ENCODE peak calls at places on chromosomes 13 and 19, in six cellular contexts. I, O, K, F, G and Q are unnamed samples.

GRCh38 chr13:27919934-27920676 is at the start of gene PDX1:
- DNase-seq in O (no peak), G (no peak), F (no peak), I (no peak), K (no peak), Q (peak)

GRCh38 chr19:33688657-33688992 is 66.9 kb downstream of the CHST8 start:
- DNase-seq in O (no peak), I (peak), F (no peak), G (no peak), K (no peak), Q (no peak)

GRCh38 chr19:14138576-14139265 is 2.3 kb upstream of the ASF1B start:
- DNase-seq in K (no peak), F (no peak), O (no peak), G (no peak), I (no peak), Q (no peak)

GRCh38 chr13:112172641-112173171 is 105.8 kb downstream of the SOX1 start:
- DNase-seq in G (no peak), K (no peak), I (peak), O (no peak), F (no peak), Q (no peak)

GRCh38 chr19:3852614-3853254 is 16.1 kb downstream of the ZFR2 start:
- DNase-seq in K (peak), G (peak), F (peak), I (no peak), O (peak), Q (no peak)

GRCh38 chr19:23015660-23016059 is 12.7 kb upstream of the ZNF728 start:
- DNase-seq in K (no peak), G (no peak), F (no peak), I (no peak), O (no peak), Q (no peak)

GRCh38 chr19:41575998-41576397 is at the start of gene CEACAM21:
- DNase-seq in F (peak), K (no peak), O (no peak), I (no peak), G (peak), Q (no peak)

GRCh38 chr13:37118002-37118401 is 12.5 kb upstream of the CSNK1A1L start:
- DNase-seq in K (no peak), I (no peak), F (no peak), G (no peak), O (peak), Q (no peak)

GRCh38 chr13:111343186-111343805 is 22.9 kb downstream of the TEX29 start:
- DNase-seq in G (no peak), K (no peak), O (no peak), F (no peak), I (no peak), Q (no peak)

GRCh38 chr19:6233827-6234511 is 45.8 kb downstream of the MLLT1 start:
- DNase-seq in G (no peak), O (no peak), I (peak), F (no peak), K (peak), Q (no peak)

GRCh38 chr19:18709546-18709945 is 26.1 kb downstream of the CRTC1 start:
- DNase-seq in F (no peak), K (no peak), G (no peak), I (no peak), O (no peak), Q (no peak)

GRCh38 chr13:59492030-59492636 is 671.6 kb downstream of the DIAPH3 start:
- DNase-seq in F (no peak), K (no peak), G (no peak), O (no peak), I (no peak), Q (no peak)

GRCh38 chr13:80658705-80659104 is 317.8 kb upstream of the SPRY2 start:
- DNase-seq in F (no peak), I (no peak), G (no peak), K (no peak), O (no peak), Q (no peak)

GRCh38 chr13:97938701-97939475 is 14.6 kb upstream of the IPO5 start:
- DNase-seq in O (no peak), G (no peak), I (no peak), K (peak), F (no peak), Q (no peak)

GRCh38 chr13:83211301-83211700 is 671.0 kb downstream of the SLITRK1 start:
- DNase-seq in O (no peak), F (no peak), I (no peak), G (no peak), K (no peak), Q (no peak)

GRCh38 chr13:23567792-23568480 is 2.3 kb upstream of the TNFRSF19 start:
- DNase-seq in F (no peak), I (no peak), G (no peak), K (no peak), O (no peak), Q (no peak)

GRCh38 chr13:21925720-21926119 is 254.8 kb downstream of the FGF9 start:
- DNase-seq in F (no peak), I (no peak), O (no peak), G (no peak), K (no peak), Q (peak)

GRCh38 chr13:43876366-43876765 is 3.2 kb downstream of the CCDC122 start:
- DNase-seq in K (no peak), F (no peak), G (no peak), I (no peak), O (no peak), Q (no peak)

GRCh38 chr19:15252398-15253018 is 20.3 kb upstream of the EPHX3 start:
- DNase-seq in G (no peak), I (peak), F (no peak), K (peak), O (no peak), Q (peak)

GRCh38 chr13:114043421-114044053 is 69.7 kb upstream of the C13orf46 start:
- DNase-seq in G (no peak), K (peak), O (no peak), F (no peak), I (no peak), Q (peak)

GRCh38 chr13:93409001-93409400 is 182.4 kb downstream of the GPC6 start:
- DNase-seq in K (no peak), G (no peak), F (no peak), I (no peak), O (no peak), Q (no peak)

GRCh38 chr13:73107459-73107858 is 48.7 kb downstream of the KLF5 start:
- DNase-seq in G (no peak), I (no peak), K (peak), F (no peak), O (no peak), Q (no peak)

GRCh38 chr13:48727252-48728011 is 73.7 kb downstream of the CYSLTR2 start:
- DNase-seq in I (no peak), O (no peak), G (no peak), F (no peak), K (no peak), Q (no peak)

GRCh38 chr13:39688699-39689405 is 33.4 kb downstream of the COG6 start:
- DNase-seq in O (no peak), G (no peak), K (no peak), F (no peak), I (no peak), Q (no peak)

GRCh38 chr13:38872693-38873092 is 117.9 kb downstream of the STOML3 start:
- DNase-seq in K (no peak), F (no peak), G (peak), I (no peak), O (peak), Q (peak)

GRCh38 chr19:40407714-40408600 is 5.2 kb downstream of the PRX start:
- DNase-seq in F (no peak), G (no peak), I (no peak), O (no peak), K (no peak), Q (no peak)

GRCh38 chr19:43739836-43740235 is 14.9 kb downstream of the SMG9 start:
- DNase-seq in G (no peak), O (no peak), F (no peak), K (no peak), I (no peak), Q (no peak)

GRCh38 chr19:3142292-3142670 is 6.4 kb downstream of the GNA15 start:
- DNase-seq in F (no peak), I (no peak), G (peak), O (no peak), K (no peak), Q (no peak)

GRCh38 chr13:45055198-45055901 is 65.0 kb upstream of the GTF2F2 start:
- DNase-seq in K (peak), F (no peak), O (no peak), I (no peak), G (peak), Q (no peak)

GRCh38 chr13:99313473-99313872 is 6.3 kb upstream of the GPR183 start:
- DNase-seq in G (no peak), I (no peak), O (no peak), F (no peak), K (no peak), Q (peak)